ENCODE peak calls at places on chromosome 17, in nine cellular contexts. P is heart right ventricle, N is brain microvascular endothelial cell, M is ovary, U is transverse colon, Q is esophagus squamous epithelium, I is thoracic aorta, E is prostate gland, W is right lobe of liver. S is an unnamed sample.

GRCh38 chr17:45008191-45008590 is 40.1 kb upstream of the C1QL1 start:
- DNase-seq in N (no peak), M (no peak), W (no peak), I (no peak), U (no peak), E (no peak), P (no peak), Q (no peak), S (no peak)

GRCh38 chr17:37791434-37791833 is 46.6 kb upstream of the HNF1B start:
- DNase-seq in N (no peak), M (no peak), W (no peak), Q (no peak), E (no peak), P (no peak), U (peak), I (no peak), S (no peak)

GRCh38 chr17:41864837-41865595 is at the start of gene KLHL11:
- DNase-seq in N (peak), P (peak), E (peak), W (peak), I (peak), U (peak), M (peak), Q (peak), S (peak)

GRCh38 chr17:62670202-62670821 is 42.8 kb downstream of the MRC2 start:
- DNase-seq in P (no peak), N (no peak), E (peak), M (no peak), I (no peak), Q (no peak), U (no peak), W (peak), S (peak)

GRCh38 chr17:35536664-35537160 is 766 bp downstream of the SLFN12L start:
- DNase-seq in I (no peak), Q (no peak), U (no peak), M (no peak), N (no peak), E (no peak), W (no peak), P (no peak), S (no peak)

GRCh38 chr17:37177234-37177633 is 198.6 kb upstream of the C17orf78 start:
- DNase-seq in E (peak), N (no peak), W (no peak), M (no peak), Q (no peak), U (no peak), P (no peak), I (no peak), S (no peak)

GRCh38 chr17:35486920-35487727 is 38.6 kb upstream of the SLFN13 start:
- DNase-seq in N (peak), E (no peak), W (peak), M (peak), P (peak), I (no peak), U (peak), Q (no peak), S (peak)

GRCh38 chr17:49964539-49965521 is 4.2 kb upstream of the DLX4 start:
- DNase-seq in U (no peak), P (no peak), E (no peak), I (no peak), W (no peak), N (no peak), M (no peak), Q (no peak), S (no peak)

DNA sequence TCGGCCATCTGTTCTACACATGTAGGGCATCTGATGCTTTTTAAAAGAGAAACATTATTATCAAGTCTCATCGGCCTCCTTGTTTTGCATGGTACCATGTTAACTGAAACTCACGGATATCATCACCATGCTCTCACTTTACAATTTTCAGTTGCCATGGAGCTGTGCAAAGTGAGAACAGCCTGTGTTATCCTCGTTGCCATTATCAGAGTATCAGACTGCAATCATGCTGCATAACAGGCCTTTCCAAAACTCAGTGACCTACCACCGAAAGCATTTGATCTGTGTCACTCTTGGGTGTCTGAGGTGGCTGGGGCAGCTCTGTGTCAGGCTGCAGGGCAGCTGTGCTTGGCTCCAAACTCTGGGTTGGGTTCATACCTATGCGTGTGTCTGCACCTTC is 110.2 kb downstream of the C17orf67 start:
- DNase-seq in U (no peak), I (no peak), M (no peak), N (no peak), P (no peak), Q (no peak), E (no peak), W (no peak), S (no peak)
- H3K27ac ChIP-seq in U (no peak), I (no peak), M (no peak), N (no peak), P (no peak), Q (no peak), E (no peak), W (no peak), S (no peak)

GRCh38 chr17:18240449-18240848 is 15.0 kb downstream of the LLGL1 start:
- DNase-seq in I (no peak), P (no peak), N (no peak), E (no peak), W (no peak), Q (no peak), M (no peak), U (no peak), S (no peak)

GRCh38 chr17:18238299-18238698 is 12.9 kb downstream of the LLGL1 start:
- DNase-seq in Q (no peak), N (no peak), W (no peak), M (no peak), I (no peak), P (no peak), U (no peak), E (no peak), S (no peak)

GRCh38 chr17:18245038-18245776 is 13.3 kb downstream of the FLII start:
- DNase-seq in P (no peak), Q (no peak), I (no peak), U (no peak), W (no peak), M (no peak), E (no peak), N (no peak), S (no peak)

GRCh38 chr17:18237461-18237860 is 12.0 kb downstream of the LLGL1 start:
- DNase-seq in Q (no peak), U (no peak), I (no peak), E (no peak), N (no peak), W (no peak), M (no peak), P (no peak), S (no peak)

GRCh38 chr17:18241229-18241871 is 15.9 kb downstream of the LLGL1 start:
- DNase-seq in P (no peak), U (no peak), W (no peak), E (no peak), M (no peak), Q (no peak), I (no peak), N (no peak), S (no peak)
- H3K27ac ChIP-seq in P (no peak), U (no peak), W (no peak), E (no peak), M (no peak), Q (no peak), I (no peak), N (no peak), S (no peak)

GRCh38 chr17:81312624-81313325 is 17.7 kb upstream of the SLC38A10 start:
- DNase-seq in P (no peak), I (no peak), N (no peak), W (no peak), Q (no peak), E (no peak), U (no peak), M (no peak), S (no peak)
- H3K27ac ChIP-seq in P (no peak), I (no peak), N (no peak), W (no peak), Q (no peak), E (no peak), U (no peak), M (no peak), S (no peak)

DNA sequence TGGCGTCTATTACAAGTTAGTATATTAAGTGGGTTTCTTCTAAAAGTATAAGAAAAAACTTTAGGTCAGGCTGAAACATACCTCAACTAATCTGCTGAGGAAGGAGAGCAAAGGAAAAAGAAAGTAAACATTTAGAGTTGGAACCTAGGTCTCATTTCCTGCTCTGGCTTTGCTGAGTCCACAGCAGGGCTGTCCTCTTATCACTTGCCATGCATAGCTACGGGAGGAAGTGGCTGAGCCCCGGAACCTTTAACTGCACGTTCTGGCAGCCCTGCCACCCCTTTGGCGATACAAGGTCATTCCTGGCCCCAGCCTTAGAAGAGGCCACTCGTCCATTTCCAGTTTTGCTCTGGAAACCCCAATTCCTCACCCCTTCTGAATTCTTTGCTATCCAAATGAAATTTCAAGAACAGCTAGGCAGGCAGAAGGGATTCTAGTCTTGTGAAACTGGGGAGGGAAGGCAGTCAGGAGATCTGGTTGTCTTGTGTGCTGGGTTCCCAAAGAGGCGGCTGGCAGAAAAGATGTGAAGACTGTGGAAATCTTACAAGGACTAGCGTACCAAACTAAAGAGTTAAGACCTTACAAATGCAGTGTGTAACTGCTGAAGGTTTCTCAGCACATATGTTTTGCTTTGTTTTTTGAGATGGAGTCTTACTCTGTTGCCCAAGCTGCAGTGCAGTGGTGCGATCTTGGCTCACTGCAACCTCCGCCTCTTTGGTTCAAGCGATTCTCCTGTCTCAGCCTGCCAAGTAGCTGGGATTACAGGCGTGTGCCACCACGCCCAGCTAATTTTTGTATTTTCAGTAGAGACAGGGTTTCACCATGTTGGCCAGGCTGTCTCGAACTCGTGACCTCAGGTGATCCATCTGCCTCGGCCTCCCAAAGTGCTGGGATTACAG is 19.1 kb downstream of the WIPI1 start:
- DNase-seq in E (no peak), N (no peak), U (peak), M (no peak), Q (no peak), I (no peak), P (peak), W (peak), S (no peak)
- H3K27ac ChIP-seq in E (peak), N (peak), U (peak), M (no peak), Q (peak), I (no peak), P (peak), W (peak), S (no peak)

GRCh38 chr17:3157218-3157617 is 29.9 kb upstream of the OR1G1 start:
- DNase-seq in E (no peak), U (no peak), N (no peak), M (no peak), W (no peak), P (no peak), I (no peak), Q (no peak), S (no peak)
- H3K27ac ChIP-seq in E (no peak), U (no peak), N (no peak), M (no peak), W (no peak), P (no peak), I (no peak), Q (no peak), S (no peak)

DNA sequence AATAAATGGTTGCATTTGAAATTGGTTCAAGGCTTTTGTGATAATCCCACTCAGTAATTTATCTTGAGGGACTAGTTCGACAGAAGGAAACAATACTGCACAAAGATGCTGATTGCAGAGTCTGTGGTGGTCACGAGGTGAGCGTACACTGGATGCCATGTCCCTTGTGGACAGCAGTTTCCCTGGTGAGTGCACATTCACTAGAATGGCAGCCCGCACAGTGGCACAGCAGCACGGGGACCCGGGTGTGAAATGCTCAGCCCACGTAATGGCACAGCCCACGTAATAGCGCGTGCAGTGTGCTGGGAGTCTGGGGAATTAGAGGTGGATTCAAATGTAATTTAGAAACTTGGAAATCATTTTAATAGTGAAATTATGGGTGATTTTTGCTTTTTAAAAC is 154.0 kb downstream of the LGALS9B start:
- DNase-seq in M (no peak), E (no peak), W (no peak), Q (no peak), N (no peak), U (no peak), P (no peak), I (no peak), S (no peak)
- H3K27ac ChIP-seq in M (no peak), E (no peak), W (no peak), Q (no peak), N (no peak), U (no peak), P (no peak), I (no peak), S (no peak)

GRCh38 chr17:59094921-59095530 is 11.7 kb downstream of the TRIM37 start:
- DNase-seq in M (no peak), U (no peak), N (peak), E (no peak), I (no peak), Q (no peak), W (no peak), P (no peak), S (no peak)

GRCh38 chr17:59097876-59098275 is 8.8 kb downstream of the TRIM37 start:
- DNase-seq in I (no peak), M (no peak), P (no peak), N (no peak), E (no peak), U (no peak), W (no peak), Q (no peak), S (no peak)

GRCh38 chr17:59093145-59093701 is 13.5 kb downstream of the TRIM37 start:
- DNase-seq in N (no peak), P (no peak), M (no peak), I (no peak), W (no peak), Q (no peak), U (no peak), E (no peak), S (no peak)

DNA sequence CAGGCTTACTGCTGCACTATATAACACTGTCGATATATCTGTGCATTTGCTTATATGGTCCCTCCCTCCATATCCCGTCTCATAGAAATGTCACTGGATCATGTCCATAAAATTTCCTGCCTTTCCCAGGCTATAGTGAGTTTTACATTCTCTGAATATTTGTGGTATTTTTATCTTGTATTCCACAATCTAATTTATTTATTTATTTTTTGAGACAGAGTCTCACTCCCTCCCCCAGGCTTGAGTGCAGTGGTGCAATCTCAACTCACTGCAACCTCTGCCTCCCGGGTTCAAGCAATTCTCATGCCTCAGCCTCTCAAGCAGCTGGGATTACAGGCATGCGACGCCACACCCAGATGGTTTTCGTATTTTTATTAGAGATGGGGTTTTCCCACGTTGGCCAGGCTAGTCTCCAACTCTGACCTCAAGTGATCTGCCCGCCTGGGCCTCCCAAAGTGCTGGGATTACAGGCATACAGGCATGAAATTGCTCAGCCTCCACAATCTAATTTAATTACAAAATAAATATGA is 12.9 kb downstream of the TRIM37 start:
- DNase-seq in W (no peak), M (no peak), N (peak), E (no peak), Q (no peak), I (no peak), P (peak), U (peak), S (peak)
- H3K27ac ChIP-seq in W (no peak), M (no peak), N (peak), E (no peak), Q (no peak), I (peak), P (no peak), U (peak), S (peak)

GRCh38 chr17:79188048-79188447 is 113.4 kb downstream of the ENGASE start:
- DNase-seq in U (no peak), P (no peak), N (no peak), W (no peak), E (no peak), Q (no peak), M (no peak), I (no peak), S (no peak)
- H3K27ac ChIP-seq in U (no peak), P (no peak), N (no peak), W (no peak), E (no peak), Q (no peak), M (no peak), I (no peak), S (no peak)

GRCh38 chr17:64187093-64187895 is 57.4 kb upstream of the ERN1 start:
- DNase-seq in W (peak), M (no peak), I (no peak), N (no peak), U (no peak), E (no peak), Q (no peak), P (no peak), S (no peak)

GRCh38 chr17:64185101-64185500 is 55.2 kb upstream of the ERN1 start:
- DNase-seq in E (no peak), U (no peak), M (no peak), P (no peak), I (no peak), Q (no peak), W (no peak), N (no peak), S (no peak)

GRCh38 chr17:64190468-64190867 is 60.5 kb upstream of the ERN1 start:
- DNase-seq in W (no peak), U (no peak), Q (no peak), E (no peak), P (peak), M (no peak), N (no peak), I (no peak), S (no peak)

GRCh38 chr17:64186171-64187092 is 56.5 kb upstream of the ERN1 start:
- DNase-seq in W (no peak), P (no peak), N (no peak), U (no peak), E (no peak), M (no peak), I (no peak), Q (no peak), S (no peak)

GRCh38 chr17:64188088-64188487 is 58.1 kb upstream of the ERN1 start:
- DNase-seq in N (no peak), W (no peak), E (no peak), P (no peak), I (no peak), M (no peak), U (no peak), Q (no peak), S (no peak)
- H3K27ac ChIP-seq in N (no peak), W (no peak), E (no peak), P (no peak), I (no peak), M (no peak), U (no peak), Q (no peak), S (no peak)